ENCODE peak calls at places on chromosomes 2 and 18, in seven cellular contexts. One of them, this sample, is unnamed.
A peak's percentile ranks its signal among the peaks of the same experiment; 100 is the strongest.

GRCh38 chr2:54470241-54470938 is 14.3 kb downstream of the SPTBN1 start:
- DNase-seq in NAMALWA: no peak
- DNase-seq in cardiac fibroblast: peak; percentile 84
- DNase-seq in activated CD8-positive, alpha-beta memory T cell treated with anti-CD3 and anti-CD28 coated beads for 1 hour: no peak
- DNase-seq in OCI-LY7: no peak
- DNase-seq in T1000: no peak
- DNase-seq in IMR-90: peak; percentile 79
- DNase-seq in this sample: no peak

GRCh38 chr18:57544958-57545661 is 41.4 kb downstream of the FECH start:
- DNase-seq in NAMALWA: peak; percentile 37
- DNase-seq in cardiac fibroblast: no peak
- DNase-seq in activated CD8-positive, alpha-beta memory T cell treated with anti-CD3 and anti-CD28 coated beads for 1 hour: no peak
- DNase-seq in OCI-LY7: no peak
- DNase-seq in T1000: no peak
- DNase-seq in IMR-90: no peak
- DNase-seq in this sample: no peak

GRCh38 chr2:147177449-147177848 is 667.4 kb upstream of the ACVR2A start:
- DNase-seq in NAMALWA: no peak
- DNase-seq in cardiac fibroblast: peak; percentile 49
- DNase-seq in activated CD8-positive, alpha-beta memory T cell treated with anti-CD3 and anti-CD28 coated beads for 1 hour: no peak
- DNase-seq in OCI-LY7: no peak
- DNase-seq in T1000: no peak
- DNase-seq in IMR-90: no peak
- DNase-seq in this sample: peak; percentile 46

GRCh38 chr2:105886029-105886454 is 141.3 kb downstream of the NCK2 start:
- DNase-seq in NAMALWA: no peak
- DNase-seq in cardiac fibroblast: peak; percentile 90
- DNase-seq in activated CD8-positive, alpha-beta memory T cell treated with anti-CD3 and anti-CD28 coated beads for 1 hour: no peak
- DNase-seq in OCI-LY7: no peak
- DNase-seq in T1000: no peak
- DNase-seq in IMR-90: peak; percentile 81
- DNase-seq in this sample: no peak

GRCh38 chr18:41395695-41396094 is 559.3 kb upstream of the PIK3C3 start:
- DNase-seq in NAMALWA: peak; percentile 16
- DNase-seq in cardiac fibroblast: peak; percentile 5
- DNase-seq in activated CD8-positive, alpha-beta memory T cell treated with anti-CD3 and anti-CD28 coated beads for 1 hour: no peak
- DNase-seq in OCI-LY7: no peak
- DNase-seq in T1000: no peak
- DNase-seq in IMR-90: peak; percentile 1
- DNase-seq in this sample: no peak

GRCh38 chr2:96538487-96539214 is 2.1 kb downstream of the ARID5A start:
- DNase-seq in NAMALWA: no peak
- DNase-seq in cardiac fibroblast: peak; percentile 41
- DNase-seq in activated CD8-positive, alpha-beta memory T cell treated with anti-CD3 and anti-CD28 coated beads for 1 hour: peak; percentile 90
- DNase-seq in OCI-LY7: no peak
- DNase-seq in T1000: no peak
- DNase-seq in IMR-90: no peak
- DNase-seq in this sample: no peak

GRCh38 chr2:134892282-134893054 is 26.2 kb upstream of the CCNT2 start:
- DNase-seq in NAMALWA: no peak
- DNase-seq in cardiac fibroblast: no peak
- DNase-seq in activated CD8-positive, alpha-beta memory T cell treated with anti-CD3 and anti-CD28 coated beads for 1 hour: no peak
- DNase-seq in OCI-LY7: no peak
- DNase-seq in T1000: no peak
- DNase-seq in IMR-90: no peak
- DNase-seq in this sample: no peak

GRCh38 chr18:75133721-75134645 is 75.0 kb downstream of the PTGR3 start:
- DNase-seq in NAMALWA: no peak
- DNase-seq in cardiac fibroblast: no peak
- DNase-seq in activated CD8-positive, alpha-beta memory T cell treated with anti-CD3 and anti-CD28 coated beads for 1 hour: no peak
- DNase-seq in OCI-LY7: no peak
- DNase-seq in T1000: no peak
- DNase-seq in IMR-90: no peak
- DNase-seq in this sample: no peak